ENCODE peak calls at places on chromosomes 4 and X, in nine cellular contexts. Q, L, B, K, N, S, O, P and D are unnamed samples.

GRCh38 chr4:123749408-123749807 is 352.8 kb downstream of the SPRY1 start:
- DNase-seq in L (no peak), P (no peak), Q (no peak), N (no peak), S (peak), K (no peak), O (no peak), B (no peak), D (no peak)

GRCh38 chr4:31349907-31350306 is 629.7 kb downstream of the PCDH7 start:
- DNase-seq in O (no peak), N (no peak), B (no peak), P (no peak), Q (no peak), K (no peak), L (no peak), S (no peak), D (no peak)

GRCh38 chrX:68422478-68422877 is 10.8 kb downstream of the OPHN1 start:
- DNase-seq in B (no peak), K (no peak), Q (no peak), P (no peak), O (no peak), S (no peak), L (no peak), N (no peak), D (no peak)

GRCh38 chrX:77698242-77698641 is 87.8 kb downstream of the ATRX start:
- DNase-seq in K (no peak), B (no peak), N (no peak), Q (no peak), S (no peak), O (no peak), P (no peak), L (no peak), D (no peak)

GRCh38 chrX:48713847-48714246 is 17.3 kb downstream of the SUV39H1 start:
- DNase-seq in Q (no peak), P (no peak), B (no peak), L (no peak), N (no peak), K (no peak), S (no peak), O (no peak), D (no peak)

GRCh38 chr4:53693909-53694308 is 102.6 kb upstream of the LNX1 start:
- DNase-seq in S (no peak), P (no peak), L (no peak), N (no peak), B (no peak), K (no peak), Q (no peak), O (no peak), D (no peak)

GRCh38 chr4:14985843-14986242 is 16.4 kb upstream of the CPEB2 start:
- DNase-seq in P (no peak), L (no peak), B (no peak), S (no peak), Q (no peak), N (no peak), O (no peak), K (no peak), D (no peak)

GRCh38 chr4:69156913-69157312 is 57.6 kb downstream of the UGT2B11 start:
- DNase-seq in Q (no peak), N (no peak), P (peak), S (peak), L (peak), K (peak), O (no peak), B (no peak), D (no peak)

GRCh38 chrX:92231391-92231790 is 452.2 kb downstream of the PCDH11X start:
- DNase-seq in B (no peak), O (no peak), S (no peak), K (no peak), Q (no peak), N (no peak), P (no peak), L (peak), D (no peak)

GRCh38 chr4:85798011-85798770 is 323.2 kb downstream of the ARHGAP24 start:
- DNase-seq in N (no peak), O (no peak), L (peak), S (peak), B (no peak), P (peak), K (peak), Q (no peak), D (no peak)

GRCh38 chrX:139832728-139833309 is 100.0 kb downstream of the ATP11C start:
- DNase-seq in N (no peak), L (no peak), P (peak), O (no peak), Q (no peak), S (no peak), B (no peak), K (no peak), D (no peak)

GRCh38 chr4:52051615-52052474 is 741 bp downstream of the SPATA18 start:
- DNase-seq in K (peak), S (peak), O (peak), N (peak), B (peak), P (peak), L (peak), Q (no peak), D (peak)

GRCh38 chr4:2330119-2331042 is 68.5 kb upstream of the MXD4 start:
- DNase-seq in O (no peak), N (no peak), K (peak), Q (no peak), L (peak), S (peak), P (peak), B (no peak), D (peak)

GRCh38 chr4:6472387-6473263 is at the start of gene PPP2R2C:
- DNase-seq in S (no peak), K (no peak), N (no peak), B (no peak), Q (no peak), O (no peak), L (no peak), P (no peak), D (no peak)

GRCh38 chrX:38870386-38870895 is 69.2 kb downstream of the MID1IP1 start:
- DNase-seq in N (no peak), L (peak), S (no peak), P (no peak), K (no peak), O (peak), B (no peak), Q (no peak), D (no peak)

GRCh38 chr4:2832981-2833670 is 10.5 kb upstream of the ADD1 start:
- DNase-seq in K (no peak), Q (no peak), N (peak), B (no peak), S (no peak), L (no peak), O (no peak), P (no peak), D (no peak)

GRCh38 chrX:68183612-68184214 is 249.6 kb downstream of the OPHN1 start:
- DNase-seq in K (peak), O (no peak), S (peak), B (no peak), P (peak), N (no peak), Q (no peak), L (peak), D (peak)

GRCh38 chr4:145937990-145938611 is 522 bp downstream of the ZNF827 start:
- DNase-seq in N (no peak), L (peak), S (peak), P (peak), K (peak), Q (peak), O (no peak), B (peak), D (peak)

GRCh38 chr4:23877758-23878229 is 12.1 kb downstream of the PPARGC1A start:
- DNase-seq in S (peak), B (no peak), N (no peak), Q (no peak), P (peak), K (peak), L (no peak), O (no peak), D (peak)

GRCh38 chrX:348461-349117 is 30.0 kb upstream of the GTPBP6 start:
- DNase-seq in L (no peak), B (no peak), P (peak), O (no peak), K (peak), S (peak), N (no peak), Q (no peak), D (no peak)

GRCh38 chr4:3615386-3616286 is 83.4 kb upstream of the LRPAP1 start:
- DNase-seq in B (no peak), L (no peak), S (no peak), K (no peak), Q (no peak), P (no peak), O (no peak), N (no peak), D (no peak)

GRCh38 chrX:37361596-37361995 is 12.4 kb downstream of the PRRG1 start:
- DNase-seq in L (peak), S (no peak), P (no peak), O (no peak), K (peak), B (no peak), Q (no peak), N (no peak), D (no peak)

GRCh38 chr4:153065286-153065685 is 129.2 kb downstream of the FHDC1 start:
- DNase-seq in S (no peak), P (no peak), Q (no peak), N (peak), L (no peak), B (no peak), O (no peak), K (no peak), D (no peak)

GRCh38 chr4:18202510-18202909 is 181.0 kb upstream of the LCORL start:
- DNase-seq in L (no peak), P (no peak), N (no peak), O (no peak), B (no peak), S (no peak), Q (no peak), K (no peak), D (no peak)

GRCh38 chr4:15003891-15004700 is 1.8 kb downstream of the CPEB2 start:
- DNase-seq in Q (peak), N (peak), S (peak), L (peak), B (peak), O (peak), K (no peak), P (no peak), D (no peak)

GRCh38 chrX:110317079-110317819 is 636 bp downstream of the AMMECR1 start:
- DNase-seq in Q (peak), K (no peak), S (no peak), L (peak), N (peak), O (peak), B (peak), P (no peak), D (no peak)

GRCh38 chrX:108439434-108439883 is at the start of gene COL4A5:
- DNase-seq in P (peak), O (peak), K (peak), N (peak), S (peak), L (peak), Q (no peak), B (peak), D (peak)

GRCh38 chrX:152992120-152992519 is 1.8 kb downstream of the PNMA5 start:
- DNase-seq in S (no peak), O (no peak), Q (no peak), P (no peak), N (no peak), K (no peak), B (no peak), L (no peak), D (no peak)

GRCh38 chrX:114964374-114964773 is 53.0 kb downstream of the IL13RA2 start:
- DNase-seq in Q (no peak), S (peak), B (no peak), O (no peak), L (no peak), K (peak), P (peak), N (no peak), D (no peak)

DNA sequence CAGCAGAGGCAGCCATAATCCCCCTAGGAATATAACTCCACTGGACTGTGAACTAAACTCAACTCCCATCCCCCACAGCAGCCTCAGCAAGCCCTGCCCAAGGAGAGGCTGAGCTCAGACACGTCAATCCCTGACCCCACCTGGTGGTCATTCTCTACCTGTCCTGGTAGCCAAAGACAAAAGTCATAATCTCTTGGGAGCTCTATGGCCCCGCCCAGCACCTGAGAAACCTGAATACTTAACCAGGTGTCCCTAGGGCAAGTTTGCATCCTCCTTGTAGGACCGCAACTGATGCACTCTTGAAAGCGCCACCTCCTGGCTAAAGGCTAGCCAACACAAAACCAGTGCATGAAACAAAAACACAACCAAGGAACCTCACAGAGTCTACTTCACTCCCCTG is 18.4 kb downstream of the CT47B1 start:
- DNase-seq in O (no peak), P (no peak), K (peak), N (no peak), B (no peak), S (no peak), L (peak), Q (peak), D (no peak)
- TF ChIP-seq CTCF in O (no peak), P (no peak), K (peak), N (no peak), B (no peak), S (no peak), L (peak), Q (peak), D (peak)

GRCh38 chr4:5142726-5143125 is 91.4 kb downstream of the STK32B start:
- DNase-seq in B (no peak), K (peak), L (peak), Q (peak), N (peak), O (no peak), P (peak), S (peak), D (peak)
- H3K4me3 ChIP-seq in B (no peak), K (no peak), L (no peak), Q (no peak), N (no peak), O (no peak), P (no peak), S (no peak), D (no peak)

GRCh38 chr4:76747613-76748012 is 150.3 kb downstream of the SOWAHB start:
- DNase-seq in N (no peak), S (no peak), L (no peak), B (no peak), K (no peak), O (no peak), Q (no peak), P (no peak), D (no peak)

GRCh38 chr4:76751612-76752343 is 146.2 kb downstream of the SOWAHB start:
- DNase-seq in B (no peak), N (no peak), S (no peak), L (no peak), Q (no peak), K (no peak), P (no peak), O (no peak), D (no peak)

GRCh38 chr4:76750716-76751115 is 147.2 kb downstream of the SOWAHB start:
- DNase-seq in S (no peak), P (no peak), O (no peak), B (no peak), K (no peak), Q (no peak), L (no peak), N (no peak), D (no peak)

GRCh38 chr4:76749361-76749760 is 148.6 kb downstream of the SOWAHB start:
- DNase-seq in L (no peak), N (no peak), Q (no peak), O (no peak), K (no peak), S (no peak), P (no peak), B (no peak), D (no peak)

DNA sequence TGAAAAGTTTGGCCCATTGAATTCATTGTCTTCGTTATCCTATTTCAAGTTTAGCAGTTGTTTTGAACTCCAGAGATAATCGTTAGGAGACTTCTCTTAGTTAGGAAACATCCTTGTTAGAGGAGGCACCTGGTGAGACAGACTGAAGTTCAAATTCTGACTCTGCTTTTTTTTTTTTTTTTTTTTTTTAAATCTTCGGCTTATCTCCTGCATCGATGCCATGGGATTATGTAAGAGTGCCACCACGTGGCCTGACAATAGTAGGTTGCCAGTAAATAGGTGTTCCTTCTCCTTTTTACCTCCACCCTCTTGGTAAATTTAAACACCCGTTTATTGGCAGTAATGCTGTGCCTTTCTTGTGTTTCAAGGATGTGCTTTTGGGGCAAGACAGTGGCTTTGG is 149.3 kb downstream of the SOWAHB start:
- DNase-seq in L (peak), S (peak), Q (peak), B (no peak), K (peak), O (no peak), P (peak), N (peak), D (peak)
- TF ChIP-seq CTCF in L (peak), S (peak), Q (peak), B (peak), K (peak), O (peak), P (peak), N (no peak), D (peak)

GRCh38 chr4:140238353-140239041 is 84.5 kb upstream of the MAML3 start:
- DNase-seq in N (peak), S (peak), P (peak), Q (no peak), O (peak), L (peak), B (no peak), K (peak), D (peak)

GRCh38 chr4:140239311-140239710 is 85.3 kb upstream of the MAML3 start:
- DNase-seq in Q (no peak), N (no peak), B (no peak), P (no peak), S (no peak), L (no peak), O (no peak), K (no peak), D (no peak)

GRCh38 chr4:140236649-140237160 is 82.7 kb upstream of the MAML3 start:
- DNase-seq in K (no peak), B (no peak), N (no peak), Q (no peak), S (peak), O (no peak), L (no peak), P (no peak), D (no peak)

GRCh38 chr4:140240237-140240636 is 86.3 kb upstream of the MAML3 start:
- DNase-seq in K (no peak), B (no peak), Q (no peak), N (no peak), O (no peak), P (no peak), L (no peak), S (no peak), D (no peak)

GRCh38 chr4:140237616-140238352 is 83.8 kb upstream of the MAML3 start:
- DNase-seq in P (peak), Q (peak), N (peak), K (peak), O (peak), B (no peak), S (peak), L (peak), D (peak)
- H3K4me3 ChIP-seq in P (peak), Q (no peak), N (peak), K (peak), O (peak), B (no peak), S (no peak), L (no peak), D (no peak)

GRCh38 chrX:12701625-12702024 is 89.6 kb upstream of the PRPS2 start:
- DNase-seq in K (peak), O (peak), B (peak), Q (peak), N (peak), P (peak), S (peak), L (peak), D (peak)
- TF ChIP-seq CTCF in K (peak), O (peak), B (peak), Q (peak), N (peak), P (peak), S (peak), L (peak), D (peak)

GRCh38 chr4:42558156-42558555 is 98.7 kb downstream of the ATP8A1 start:
- DNase-seq in B (no peak), K (no peak), Q (no peak), L (no peak), S (no peak), O (no peak), N (no peak), P (no peak), D (no peak)

GRCh38 chr4:42555828-42556227 is 101.1 kb downstream of the ATP8A1 start:
- DNase-seq in O (no peak), P (peak), L (peak), S (peak), B (no peak), N (no peak), K (peak), Q (no peak), D (peak)

DNA sequence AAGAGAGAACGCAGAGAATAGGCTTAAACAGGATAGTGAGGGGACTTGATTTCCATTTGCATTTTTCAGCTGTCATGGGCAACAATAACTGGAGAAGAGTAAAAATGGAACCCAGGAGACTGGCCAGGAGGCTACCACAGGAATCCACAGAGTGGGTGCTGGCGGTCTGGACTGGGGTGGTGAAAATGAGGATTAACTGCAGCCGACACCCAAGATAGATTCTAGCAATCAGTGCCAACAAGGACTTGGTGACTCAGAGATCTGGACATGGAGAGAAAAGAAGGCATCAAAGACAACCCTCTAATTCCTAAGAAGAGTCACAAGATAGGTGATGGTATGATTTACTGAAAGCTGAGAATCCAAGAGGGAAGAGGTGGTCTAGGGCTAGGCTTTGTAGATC is 102.8 kb downstream of the ATP8A1 start:
- DNase-seq in L (no peak), N (no peak), K (no peak), S (no peak), Q (no peak), O (no peak), P (peak), B (no peak), D (no peak)
- H3K4me3 ChIP-seq in L (no peak), N (no peak), K (no peak), S (no peak), Q (no peak), O (no peak), P (no peak), B (no peak), D (no peak)

GRCh38 chrX:53091354-53091753 is 2.6 kb upstream of the KANTR start:
- DNase-seq in Q (no peak), O (peak), P (no peak), S (no peak), K (no peak), N (no peak), B (no peak), L (no peak), D (no peak)

GRCh38 chrX:53095796-53096195 is 1.9 kb downstream of the KANTR start:
- DNase-seq in P (no peak), L (no peak), Q (no peak), S (no peak), B (no peak), N (no peak), O (no peak), K (no peak), D (no peak)

GRCh38 chrX:53094584-53094908 is 604 bp downstream of the KANTR start:
- DNase-seq in L (no peak), K (no peak), S (no peak), Q (no peak), N (no peak), P (no peak), O (no peak), B (no peak), D (no peak)

GRCh38 chrX:53093748-53094583 is at the start of gene KANTR:
- DNase-seq in P (peak), Q (peak), K (peak), N (peak), O (peak), S (peak), B (peak), L (peak), D (peak)

DNA sequence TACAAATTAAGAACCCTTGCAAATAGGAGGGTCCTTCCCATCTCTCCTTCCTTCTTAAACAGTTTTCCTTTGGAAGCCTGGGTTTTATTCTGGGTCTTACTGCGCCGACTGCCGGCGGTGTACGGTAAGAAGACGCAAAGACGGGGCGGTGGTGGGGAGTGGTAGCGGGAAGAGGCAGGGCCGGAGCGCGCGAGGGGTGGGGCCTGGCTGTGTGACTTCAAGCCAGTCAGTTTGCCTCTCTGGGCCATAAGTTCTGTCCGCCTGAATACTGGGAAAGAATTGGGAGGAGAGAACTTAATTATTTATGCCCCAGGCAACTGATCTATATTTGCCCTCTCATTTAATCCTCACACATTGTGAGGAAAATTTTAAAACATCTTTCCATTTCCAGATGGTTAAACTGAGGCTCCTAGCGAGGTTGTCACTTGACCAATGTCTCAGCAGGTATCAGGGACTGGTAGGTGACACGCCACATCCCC is 726 bp upstream of the KANTR start:
- DNase-seq in P (peak), S (peak), K (peak), Q (peak), L (peak), O (peak), B (peak), N (peak), D (peak)
- TF ChIP-seq CTCF in P (peak), S (peak), K (peak), Q (peak), L (peak), O (peak), B (peak), N (peak), D (peak)